ENCODE peak calls at places on chromosomes 16 and 17, in six cellular contexts. L is GM23248; E is naive thymus-derived CD8-positive, alpha-beta T cell; O is left ventricle myocardium inferior; A is smooth muscle cell of the brain vasculature; V is fibroblast of pulmonary artery. M is an unnamed sample.

GRCh38 chr17:27241346-27241946 is 52.5 kb upstream of the WSB1 start:
- DNase-seq in L (peak; percentile 74), E (no peak), O (no peak), A (peak; percentile 70), V (peak; percentile 40), M (no peak)

GRCh38 chr17:65459667-65460415 is 101.6 kb downstream of the AXIN2 start:
- DNase-seq in L (no peak), E (no peak), O (no peak), A (no peak), V (no peak), M (no peak)

GRCh38 chr16:9268446-9268845 is 177.0 kb downstream of the HAPSTR1 start:
- DNase-seq in L (no peak), E (no peak), O (no peak), A (no peak), V (no peak), M (no peak)

GRCh38 chr17:42918902-42919521 is 18.4 kb downstream of the G6PC1 start:
- DNase-seq in L (no peak), E (no peak), O (no peak), A (no peak), V (no peak), M (no peak)

GRCh38 chr17:31476525-31477416 is 85.3 kb downstream of the RAB11FIP4 start:
- DNase-seq in L (no peak), E (no peak), O (no peak), A (no peak), V (no peak), M (no peak)

GRCh38 chr17:66518677-66519076 is 216.3 kb downstream of the PRKCA start:
- DNase-seq in L (peak; percentile 27), E (no peak), O (no peak), A (no peak), V (no peak), M (no peak)

GRCh38 chr17:19610879-19611278 is 37.7 kb upstream of the ALDH3A2 start:
- DNase-seq in L (no peak), E (no peak), O (no peak), A (no peak), V (no peak), M (no peak)

GRCh38 chr16:17365591-17366298 is 105.0 kb downstream of the XYLT1 start:
- DNase-seq in L (peak; percentile 73), E (no peak), O (no peak), A (no peak), V (no peak), M (no peak)

GRCh38 chr16:15457958-15458357 is 23.6 kb downstream of the BMERB1 start:
- DNase-seq in L (no peak), E (no peak), O (no peak), A (no peak), V (no peak), M (no peak)

M was measured in endothelial cell of umbilical vein.